ENCODE peak calls at places on chromosomes 1 and 21, in ten cellular contexts. R is sigmoid colon, I is ovary, C is spleen, Y is IMR-90, Q is GM12891, X is A549, J is gastrocnemius medialis, E is H54, O is heart left ventricle. T is an unnamed sample.

GRCh38 chr1:11977625-11978024 is 2.6 kb upstream of the MFN2 start:
- DNase-seq in R (no peak), I (no peak), C (no peak), Y (peak), Q (no peak), X (no peak), J (no peak), E (no peak), O (no peak), T (no peak)

GRCh38 chr21:44706026-44706705 is 5.2 kb downstream of the TSPEAR start:
- DNase-seq in R (no peak), I (no peak), C (peak), Y (no peak), Q (no peak), X (no peak), J (no peak), E (no peak), O (no peak), T (no peak)

GRCh38 chr1:181251001-181251712 is 162.7 kb downstream of the IER5 start:
- DNase-seq in R (no peak), I (no peak), C (no peak), Y (peak), Q (no peak), X (peak), J (no peak), E (no peak), O (no peak), T (no peak)

GRCh38 chr21:44046734-44047133 is 34.6 kb downstream of the TRAPPC10 start:
- DNase-seq in R (no peak), I (no peak), C (no peak), Y (no peak), Q (no peak), X (no peak), J (no peak), E (no peak), O (no peak), T (no peak)

GRCh38 chr1:15758953-15759661 is 512 bp downstream of the FBLIM1 start:
- DNase-seq in R (no peak), I (peak), C (no peak), Y (no peak), Q (no peak), X (no peak), J (no peak), E (no peak), O (no peak), T (no peak)

GRCh38 chr1:56034847-56035483 is 544.4 kb downstream of the PLPP3 start:
- DNase-seq in R (no peak), I (no peak), C (no peak), Y (no peak), Q (no peak), X (no peak), J (no peak), E (no peak), O (no peak), T (no peak)

GRCh38 chr1:8674912-8675311 is 142.5 kb downstream of the RERE start:
- DNase-seq in R (no peak), I (no peak), C (no peak), Y (peak), Q (no peak), X (no peak), J (no peak), E (no peak), O (no peak), T (no peak)

GRCh38 chr1:20723159-20723536 is 5.3 kb upstream of the KIF17 start:
- DNase-seq in R (no peak), I (no peak), C (no peak), Y (no peak), Q (no peak), X (no peak), J (no peak), E (no peak), O (no peak), T (no peak)

GRCh38 chr1:20410555-20410954 is 75.5 kb downstream of the CAMK2N1 start:
- DNase-seq in R (no peak), I (no peak), C (no peak), Y (peak), Q (no peak), X (no peak), J (no peak), E (no peak), O (no peak), T (no peak)

GRCh38 chr1:68791800-68792199 is 294.9 kb upstream of the DEPDC1 start:
- DNase-seq in R (no peak), I (no peak), C (no peak), Y (no peak), Q (no peak), X (no peak), J (no peak), E (no peak), O (no peak), T (no peak)

GRCh38 chr1:206555473-206555935 is 48.2 kb downstream of the RASSF5 start:
- DNase-seq in R (no peak), I (peak), C (peak), Y (no peak), Q (no peak), X (no peak), J (peak), E (no peak), O (peak), T (peak)

GRCh38 chr1:212630159-212630900 is 21.8 kb downstream of the ATF3 start:
- DNase-seq in R (peak), I (peak), C (peak), Y (no peak), Q (peak), X (peak), J (peak), E (peak), O (peak), T (peak)

GRCh38 chr1:155186955-155187891 is 13.6 kb downstream of the TRIM46 start:
- DNase-seq in R (peak), I (no peak), C (no peak), Y (no peak), Q (no peak), X (no peak), J (no peak), E (no peak), O (no peak), T (no peak)

GRCh38 chr1:197598935-197599334 is 176.3 kb downstream of the DENND1B start:
- DNase-seq in R (no peak), I (no peak), C (no peak), Y (no peak), Q (no peak), X (no peak), J (no peak), E (no peak), O (no peak), T (no peak)

GRCh38 chr1:115764541-115764940 is 4.0 kb downstream of the CASQ2 start:
- DNase-seq in R (no peak), I (no peak), C (no peak), Y (peak), Q (no peak), X (peak), J (no peak), E (no peak), O (no peak), T (peak)

GRCh38 chr1:205294175-205294913 is 27.2 kb downstream of the NUAK2 start:
- DNase-seq in R (no peak), I (peak), C (no peak), Y (peak), Q (no peak), X (peak), J (no peak), E (no peak), O (peak), T (no peak)

DNA sequence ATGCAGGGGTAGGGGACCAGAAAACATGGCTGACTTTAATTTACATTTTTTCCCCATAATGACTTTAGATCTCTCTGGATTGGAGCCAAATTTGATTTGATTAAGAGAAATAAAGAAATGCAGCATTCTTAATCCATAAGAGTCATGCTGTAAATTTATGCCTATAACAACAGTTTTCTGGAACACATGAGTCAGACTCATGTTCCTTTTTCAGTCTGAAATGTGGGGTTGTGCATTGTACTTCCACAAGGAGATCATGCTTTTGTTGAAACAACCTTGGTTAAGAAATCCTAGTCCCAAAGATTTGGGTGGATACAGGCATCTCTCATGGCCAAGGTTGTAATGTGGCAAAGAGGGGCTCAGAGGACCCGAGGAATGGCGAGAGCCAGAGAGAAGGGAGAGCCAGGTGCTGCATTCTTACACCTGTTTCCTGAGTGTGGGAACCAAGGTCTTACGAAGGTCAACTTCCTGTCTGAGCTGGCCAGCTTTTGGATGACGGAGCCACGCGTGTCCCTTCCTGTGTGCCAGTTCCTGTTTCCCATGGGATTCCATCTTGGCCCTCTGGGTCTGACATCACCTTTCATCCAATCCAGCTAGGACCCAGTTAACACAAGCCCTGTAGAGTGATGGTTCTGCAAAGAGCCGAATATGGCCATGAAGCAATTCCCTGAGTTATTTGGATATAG is 23.1 kb downstream of the CLDN14 start:
- DNase-seq in R (peak), I (no peak), C (no peak), Y (no peak), Q (no peak), X (no peak), J (no peak), E (no peak), O (no peak), T (no peak)
- TF ChIP-seq POLR2A in R (no peak), I (no peak), C (no peak), Y (no peak), Q (no peak), X (no peak), J (no peak), E (no peak), O (no peak), T (no peak)

DNA sequence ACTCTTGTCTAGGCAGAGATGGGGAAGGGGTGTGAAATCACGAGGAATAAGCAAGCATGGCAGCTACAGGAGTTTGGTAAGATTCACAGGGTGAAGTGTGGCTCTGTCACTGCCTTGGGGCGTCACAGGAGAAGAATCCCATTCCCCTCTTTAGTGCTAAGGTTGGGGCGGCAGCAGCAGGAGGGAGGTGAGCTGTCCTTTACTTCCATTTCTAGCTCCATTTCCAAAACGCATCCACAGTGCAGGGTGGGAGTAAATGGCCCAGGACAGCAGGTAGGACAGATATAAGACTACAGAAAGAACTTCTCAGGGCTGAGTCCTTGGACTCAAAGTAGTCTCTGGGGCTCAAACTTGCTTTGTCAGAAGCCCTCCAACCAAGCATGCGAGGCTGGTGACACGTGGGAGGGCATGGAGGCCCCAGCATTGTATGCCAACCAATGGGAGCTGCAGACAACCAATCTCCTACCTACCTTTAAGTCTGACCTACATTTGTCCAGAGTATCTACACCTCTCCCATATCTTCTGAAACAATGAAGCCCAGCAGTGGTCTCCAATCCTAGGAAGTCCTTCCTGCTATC is 8.5 kb downstream of the MEF2D start:
- DNase-seq in R (no peak), I (no peak), C (no peak), Y (no peak), Q (no peak), X (no peak), J (no peak), E (no peak), O (no peak), T (no peak)
- TF ChIP-seq POLR2A in R (no peak), I (no peak), C (no peak), Y (no peak), Q (no peak), X (no peak), J (no peak), E (no peak), O (no peak), T (no peak)

GRCh38 chr1:28510350-28511223 is 4.7 kb downstream of the RCC1 start:
- DNase-seq in R (no peak), I (no peak), C (no peak), Y (peak), Q (no peak), X (peak), J (no peak), E (no peak), O (no peak), T (no peak)
- TF ChIP-seq POLR2A in R (no peak), I (no peak), C (no peak), Y (peak), Q (peak), X (no peak), J (no peak), E (no peak), O (no peak), T (peak)

GRCh38 chr1:63522891-63523728 is at the start of the genes EFCAB7 and ITGB3BP:
- DNase-seq in R (peak), I (peak), C (peak), Y (peak), Q (peak), X (peak), J (peak), E (peak), O (peak), T (peak)
- TF ChIP-seq POLR2A in R (no peak), I (no peak), C (no peak), Y (no peak), Q (peak), X (peak), J (no peak), E (peak), O (no peak), T (peak)

T was measured in erythroblast.